ENCODE peak calls at places on chromosomes 16 and 17, in five cellular contexts. Y is AG04450, T is NCI-H510A treated with DMSO at 0.1 percent for 48 hours, B is HAP-1, N is NCI-H187. R is an unnamed sample.

GRCh38 chr16:75559564-75560372 is 3.7 kb upstream of the TMEM231 start:
- DNase-seq in Y (no peak), T (no peak), B (no peak), N (no peak), R (no peak)

GRCh38 chr17:65174974-65175373 is 37.8 kb downstream of the RGS9 start:
- DNase-seq in Y (no peak), T (no peak), B (no peak), N (no peak), R (no peak)

GRCh38 chr16:19861069-19861468 is 23.6 kb downstream of the GPRC5B start:
- DNase-seq in Y (no peak), T (no peak), B (no peak), N (no peak), R (no peak)

GRCh38 chr17:76585048-76585648 is 512 bp downstream of the ST6GALNAC2 start:
- DNase-seq in Y (no peak), T (no peak), B (no peak), N (no peak), R (no peak)

GRCh38 chr17:64275016-64275415 is 12.0 kb upstream of the TEX2 start:
- DNase-seq in Y (no peak), T (no peak), B (no peak), N (no peak), R (no peak)

GRCh38 chr16:11151156-11151904 is 104.7 kb downstream of the SOCS1 start:
- DNase-seq in Y (no peak), T (no peak), B (no peak), N (no peak), R (no peak)

GRCh38 chr17:81630274-81630673 is 6.6 kb downstream of the NPLOC4 start:
- DNase-seq in Y (no peak), T (no peak), B (no peak), N (no peak), R (no peak)

GRCh38 chr16:66133641-66134402 is 232.7 kb upstream of the CDH5 start:
- DNase-seq in Y (peak), T (no peak), B (no peak), N (no peak), R (no peak)

GRCh38 chr17:81391964-81392908 is 3.0 kb upstream of the BAHCC1 start:
- DNase-seq in Y (no peak), T (no peak), B (no peak), N (no peak), R (no peak)

GRCh38 chr17:10843806-10844205 is 5.9 kb upstream of the PIRT start:
- DNase-seq in Y (no peak), T (no peak), B (no peak), N (no peak), R (no peak)

GRCh38 chr17:2101448-2102257 is 46.8 kb downstream of the HIC1 start:
- DNase-seq in Y (no peak), T (no peak), B (no peak), N (no peak), R (no peak)

GRCh38 chr17:68246271-68247028 is 1.4 kb upstream of the AMZ2 start:
- DNase-seq in Y (no peak), T (no peak), B (no peak), N (no peak), R (no peak)

GRCh38 chr16:22141746-22142145 is 20.6 kb upstream of the SDR42E2 start:
- DNase-seq in Y (no peak), T (no peak), B (no peak), N (no peak), R (no peak)

GRCh38 chr16:82562183-82562677 is 64.5 kb upstream of the CDH13 start:
- DNase-seq in Y (no peak), T (no peak), B (no peak), N (no peak), R (no peak)

GRCh38 chr17:29195465-29196081 is 15.4 kb upstream of the MYO18A start:
- DNase-seq in Y (no peak), T (no peak), B (no peak), N (no peak), R (no peak)

GRCh38 chr16:31200821-31201510 is 1.6 kb downstream of the PYCARD start:
- DNase-seq in Y (no peak), T (no peak), B (no peak), N (no peak), R (no peak)

GRCh38 chr17:56867948-56868376 is 34.0 kb downstream of the DGKE start:
- DNase-seq in Y (peak), T (no peak), B (no peak), N (no peak), R (peak)

GRCh38 chr17:50602514-50603235 is 32.0 kb upstream of the ABCC3 start:
- DNase-seq in Y (no peak), T (no peak), B (no peak), N (no peak), R (no peak)

GRCh38 chr17:6455321-6455705 is 11.1 kb downstream of the PIMREG start:
- DNase-seq in Y (no peak), T (peak), B (no peak), N (no peak), R (no peak)

GRCh38 chr16:58249780-58250478 is 44.9 kb downstream of the PRSS54 start:
- DNase-seq in Y (no peak), T (peak), B (peak), N (peak), R (peak)

GRCh38 chr17:64537488-64537887 is 30.7 kb downstream of the CEP95 start:
- DNase-seq in Y (no peak), T (no peak), B (no peak), N (no peak), R (no peak)

GRCh38 chr16:23773339-23773738 is 18.5 kb downstream of the CHP2 start:
- DNase-seq in Y (no peak), T (no peak), B (no peak), N (no peak), R (no peak)

GRCh38 chr16:65727534-65728137 is 605.8 kb upstream of the CDH11 start:
- DNase-seq in Y (no peak), T (no peak), B (no peak), N (no peak), R (no peak)

GRCh38 chr17:10875411-10875810 is 37.5 kb upstream of the PIRT start:
- DNase-seq in Y (no peak), T (no peak), B (no peak), N (no peak), R (no peak)

GRCh38 chr17:29855686-29856085 is 74.3 kb downstream of the SSH2 start:
- DNase-seq in Y (no peak), T (no peak), B (no peak), N (no peak), R (no peak)

GRCh38 chr17:41917192-41917591 is 1.6 kb downstream of the ACLY start:
- DNase-seq in Y (no peak), T (no peak), B (no peak), N (no peak), R (no peak)

GRCh38 chr16:6674071-6674470 is 658.6 kb upstream of the RBFOX1 start:
- DNase-seq in Y (no peak), T (no peak), B (no peak), N (no peak), R (no peak)

GRCh38 chr16:68351991-68352431 is 41.2 kb downstream of the PRMT7 start:
- DNase-seq in Y (no peak), T (peak), B (no peak), N (no peak), R (no peak)

GRCh38 chr17:58783380-58783779 is 27.7 kb downstream of the PPM1E start:
- DNase-seq in Y (no peak), T (peak), B (peak), N (no peak), R (no peak)

R was measured in pulmonary artery endothelial cell.